ENCODE peak calls at places on chromosomes 4 and X, in ten cellular contexts. U is stimulated activated CD4-positive, alpha-beta T cell treated with anti-CD3 and anti-CD28 coated beads, Interleukin-15, amount 100 ng/mL, for 1 hour; V is AG08396; F is GM03348; M is activated T-cell treated with anti-CD3 and anti-CD28 coated beads for 1 hour; J is BJ; G is endothelial cell; H is testis; B is substantia nigra; W is cardiac muscle cell. S is an unnamed sample.

GRCh38 chr4:98528882-98529281 is 129.5 kb downstream of the TSPAN5 start:
- DNase-seq in U (no peak), V (no peak), F (no peak), M (no peak), J (no peak), G (no peak), H (no peak), B (no peak), W (no peak), S (no peak)

GRCh38 chr4:65865489-65865888 is 195.2 kb upstream of the EPHA5 start:
- DNase-seq in U (no peak), V (no peak), F (no peak), M (no peak), J (no peak), G (peak), H (peak), B (no peak), W (peak), S (no peak)

GRCh38 chr4:189355590-189355989 is 585.1 kb upstream of the FRG1 start:
- DNase-seq in U (no peak), V (no peak), F (no peak), M (no peak), J (no peak), G (no peak), H (no peak), B (no peak), W (no peak), S (no peak)

GRCh38 chr4:82569076-82569475 is 7.3 kb upstream of the TMEM150C start:
- DNase-seq in U (no peak), V (no peak), F (no peak), M (no peak), J (no peak), G (no peak), H (no peak), B (no peak), W (no peak), S (no peak)

GRCh38 chr4:156158747-156159146 is 205.1 kb upstream of the CTSO start:
- DNase-seq in U (no peak), V (no peak), F (no peak), M (no peak), J (no peak), G (no peak), H (no peak), B (no peak), W (no peak), S (no peak)

GRCh38 chrX:70434352-70434866 is 10.2 kb upstream of the DLG3 start:
- DNase-seq in U (peak), V (peak), F (peak), M (no peak), J (peak), G (peak), H (peak), B (peak), W (peak), S (peak)

GRCh38 chr4:95129708-95130343 is 372.1 kb downstream of the BMPR1B start:
- DNase-seq in U (no peak), V (peak), F (peak), M (no peak), J (peak), G (no peak), H (no peak), B (no peak), W (no peak), S (no peak)

GRCh38 chr4:4430492-4431195 is 43.7 kb downstream of the NSG1 start:
- DNase-seq in U (no peak), V (peak), F (peak), M (peak), J (peak), G (peak), H (peak), B (no peak), W (peak), S (peak)

GRCh38 chrX:3415011-3415410 is 68.6 kb upstream of the MXRA5 start:
- DNase-seq in U (no peak), V (no peak), F (no peak), M (no peak), J (peak), G (no peak), H (no peak), B (no peak), W (no peak), S (no peak)

GRCh38 chr4:55031158-55031557 is 94.2 kb downstream of the KDR start:
- DNase-seq in U (no peak), V (no peak), F (no peak), M (no peak), J (no peak), G (no peak), H (no peak), B (no peak), W (no peak), S (no peak)

GRCh38 chr4:186622788-186623464 is 67.6 kb upstream of the MTNR1A start:
- DNase-seq in U (no peak), V (no peak), F (peak), M (no peak), J (peak), G (no peak), H (no peak), B (no peak), W (no peak), S (peak)